ENCODE peak calls at places on chromosomes 1 and 21, in five cellular contexts. R is fibroblast of pulmonary artery, O is progenitor cell of endocrine pancreas, V is choroid plexus epithelial cell, E is cardiac muscle cell. Y is an unnamed sample.

GRCh38 chr1:14625587-14626447 is 27.3 kb downstream of the KAZN start:
- DNase-seq in V (no peak), R (no peak), O (no peak), E (no peak), Y (no peak)

GRCh38 chr1:94661431-94661830 is 119.9 kb upstream of the F3 start:
- DNase-seq in E (no peak), O (no peak), R (no peak), V (no peak), Y (no peak)

GRCh38 chr1:24254783-24255182 is 64.4 kb upstream of the GRHL3 start:
- DNase-seq in O (no peak), E (no peak), R (no peak), V (no peak), Y (no peak)

GRCh38 chr1:147676306-147677085 is 6.2 kb upstream of the ACP6 start:
- DNase-seq in V (peak), O (no peak), E (peak), R (peak), Y (peak)

GRCh38 chr1:65148548-65149390 is 766 bp downstream of the AK4 start:
- DNase-seq in O (peak), V (peak), R (peak), E (peak), Y (no peak)

GRCh38 chr21:43819511-43820405 is 30.4 kb downstream of the RRP1 start:
- DNase-seq in V (no peak), O (no peak), E (no peak), R (no peak), Y (no peak)

GRCh38 chr1:28290851-28291250 is 31.5 kb downstream of the SESN2 start:
- DNase-seq in E (no peak), V (no peak), R (no peak), O (no peak), Y (no peak)

GRCh38 chr1:212467843-212468482 is 35.2 kb downstream of the NENF start:
- DNase-seq in V (no peak), R (no peak), E (no peak), O (no peak), Y (no peak)

GRCh38 chr1:182739545-182739944 is 50.0 kb upstream of the NPL start:
- DNase-seq in V (peak), E (peak), O (peak), R (peak), Y (no peak)

GRCh38 chr1:226606311-226607267 is 58.0 kb downstream of the STUM start:
- DNase-seq in R (peak), V (peak), O (no peak), E (peak), Y (no peak)

DNA sequence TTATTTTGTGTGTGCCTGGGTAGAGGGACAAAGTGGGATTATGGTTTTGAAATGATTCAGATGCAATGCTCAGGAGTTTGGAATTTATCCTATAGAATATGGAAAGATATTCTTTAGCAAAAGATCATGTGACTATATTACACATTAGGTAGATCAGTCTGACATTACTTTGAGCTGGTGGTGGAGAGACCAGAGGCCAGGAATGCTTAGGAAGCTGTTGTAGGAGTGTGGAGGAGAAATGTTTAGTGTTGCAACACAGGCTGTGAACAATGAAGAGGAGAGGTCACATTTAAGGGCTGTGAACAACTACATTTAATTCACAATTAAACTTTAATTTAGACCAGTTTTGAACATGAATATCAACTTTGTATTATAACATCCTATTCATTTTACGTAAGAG is 45.3 kb upstream of the PODN start:
- DNase-seq in O (no peak), E (peak), V (peak), R (peak), Y (no peak)
- TF ChIP-seq CTCF in O (no peak), E (no peak), V (no peak), R (no peak), Y (no peak)

GRCh38 chr1:51044834-51045233 is 57.2 kb upstream of the C1orf185 start:
- DNase-seq in E (peak), V (peak), O (no peak), R (peak), Y (no peak)
- TF ChIP-seq CTCF in E (peak), V (no peak), O (no peak), R (peak), Y (no peak)

GRCh38 chr1:18549131-18549530 is 68.4 kb downstream of the KLHDC7A start:
- DNase-seq in O (no peak), E (no peak), V (no peak), R (no peak), Y (no peak)
- TF ChIP-seq CTCF in O (no peak), E (no peak), V (no peak), R (no peak), Y (no peak)

GRCh38 chr21:45737485-45738166 is 94.1 kb downstream of the PCBP3 start:
- DNase-seq in R (no peak), E (no peak), O (no peak), V (no peak), Y (no peak)

GRCh38 chr21:45741691-45742090 is 98.2 kb downstream of the PCBP3 start:
- DNase-seq in V (no peak), E (no peak), R (no peak), O (no peak), Y (no peak)

GRCh38 chr21:45740088-45740440 is 96.5 kb downstream of the PCBP3 start:
- DNase-seq in V (no peak), R (no peak), O (no peak), E (no peak), Y (no peak)

GRCh38 chr21:45740491-45741357 is 97.2 kb downstream of the PCBP3 start:
- DNase-seq in V (no peak), O (no peak), E (peak), R (no peak), Y (no peak)

GRCh38 chr21:45739218-45740087 is 95.9 kb downstream of the PCBP3 start:
- DNase-seq in E (no peak), O (no peak), R (no peak), V (no peak), Y (no peak)
- TF ChIP-seq CTCF in E (no peak), O (no peak), R (no peak), V (no peak), Y (no peak)